ENCODE peak calls at places on chromosomes 7 and 10, in eight cellular contexts. Q, H, F, B, Y, S, O and T are unnamed samples.

GRCh38 chr10:22174442-22174841 is 43.4 kb downstream of the EBLN1 start:
- DNase-seq in O (no peak), H (no peak), Y (no peak), B (no peak), S (no peak), F (no peak), Q (no peak), T (no peak)

GRCh38 chr7:116970148-116970910 is 17.0 kb downstream of the ST7 start:
- DNase-seq in S (no peak), Y (no peak), F (no peak), H (no peak), O (no peak), Q (no peak), B (no peak), T (no peak)

GRCh38 chr7:7569113-7569527 is 2.4 kb downstream of the MIOS start:
- DNase-seq in O (no peak), Y (no peak), B (no peak), S (no peak), H (no peak), Q (no peak), F (no peak), T (no peak)

GRCh38 chr10:48509061-48509772 is 95.7 kb downstream of the ARHGAP22 start:
- DNase-seq in O (no peak), S (no peak), F (no peak), Y (no peak), B (peak; percentile 11), Q (no peak), H (no peak), T (peak; percentile 10)

GRCh38 chr7:114791771-114792170 is 130.1 kb upstream of the MDFIC start:
- DNase-seq in F (no peak), B (no peak), Y (no peak), H (no peak), S (no peak), Q (no peak), O (no peak), T (no peak)

GRCh38 chr7:157904211-157904865 is 567.5 kb downstream of the DNAJB6 start:
- DNase-seq in F (no peak), S (no peak), Y (no peak), B (no peak), Q (no peak), O (no peak), H (no peak), T (no peak)

GRCh38 chr7:113140956-113141355 is 22.6 kb upstream of the SMIM30 start:
- DNase-seq in O (no peak), H (no peak), S (no peak), Y (no peak), B (no peak), F (no peak), Q (no peak), T (no peak)

GRCh38 chr7:153886121-153886505 is 166.1 kb upstream of the DPP6 start:
- DNase-seq in O (no peak), S (no peak), F (no peak), H (peak; percentile 10), B (no peak), Q (no peak), Y (no peak), T (no peak)

GRCh38 chr10:89615824-89616223 is 29.2 kb downstream of the PANK1 start:
- DNase-seq in Y (no peak), Q (no peak), F (no peak), B (no peak), S (no peak), H (no peak), O (no peak), T (no peak)

GRCh38 chr7:159157714-159158113 is 13.0 kb upstream of the VIPR2 start:
- DNase-seq in Y (no peak), B (no peak), H (no peak), S (no peak), O (no peak), F (no peak), Q (no peak), T (no peak)

GRCh38 chr10:28328346-28328745 is 25.5 kb upstream of the MPP7 start:
- DNase-seq in Y (no peak), F (no peak), H (no peak), S (no peak), Q (no peak), B (no peak), O (peak; percentile 45), T (no peak)

GRCh38 chr7:136870799-136871487 is 2.5 kb downstream of the CHRM2 start:
- DNase-seq in S (no peak), Y (no peak), Q (peak; percentile 48), O (no peak), B (no peak), F (no peak), H (no peak), T (no peak)

GRCh38 chr10:58981846-58982245 is 194.6 kb upstream of the PHYHIPL start:
- DNase-seq in H (no peak), Q (no peak), F (no peak), O (no peak), Y (no peak), B (no peak), S (no peak), T (no peak)

GRCh38 chr7:55058314-55058713 is 39.5 kb downstream of the EGFR start:
- DNase-seq in S (no peak), Y (no peak), H (no peak), O (no peak), Q (no peak), B (no peak), F (no peak), T (no peak)

GRCh38 chr10:126068357-126068756 is 172.0 kb downstream of the FANK1 start:
- DNase-seq in O (no peak), H (no peak), F (no peak), S (no peak), Q (no peak), B (no peak), Y (no peak), T (no peak)

GRCh38 chr10:130579913-130580312 is 443.7 kb downstream of the GLRX3 start:
- DNase-seq in F (no peak), S (no peak), B (no peak), Q (no peak), H (no peak), Y (no peak), O (no peak), T (no peak)

GRCh38 chr7:48841750-48842149 is 82.6 kb upstream of the CDC14C start:
- DNase-seq in F (no peak), H (no peak), B (no peak), Y (no peak), S (no peak), Q (no peak), O (no peak), T (no peak)

GRCh38 chr7:150406565-150407421 is 27.7 kb downstream of the ZNF775 start:
- DNase-seq in B (no peak), O (no peak), F (peak; percentile 74), S (no peak), H (peak; percentile 41), Q (peak; percentile 51), Y (peak; percentile 29), T (peak; percentile 65)

GRCh38 chr10:121152033-121152432 is 300.9 kb downstream of the WDR11 start:
- DNase-seq in S (no peak), Y (no peak), B (no peak), F (no peak), Q (no peak), O (no peak), H (no peak), T (no peak)

GRCh38 chr7:103715376-103716110 is 269.5 kb upstream of the SLC26A5 start:
- DNase-seq in F (no peak), H (no peak), Q (no peak), B (no peak), O (no peak), S (no peak), Y (no peak), T (no peak)

GRCh38 chr7:103712991-103713778 is 267.2 kb upstream of the SLC26A5 start:
- DNase-seq in S (no peak), Q (no peak), O (no peak), Y (no peak), F (no peak), H (no peak), B (no peak), T (no peak)

GRCh38 chr7:103714377-103714927 is 268.4 kb upstream of the SLC26A5 start:
- DNase-seq in Q (no peak), B (no peak), O (no peak), S (no peak), Y (no peak), F (no peak), H (no peak), T (no peak)

GRCh38 chr7:103718482-103719415 is 270.7 kb downstream of the RELN start:
- DNase-seq in Q (no peak), H (no peak), O (no peak), S (no peak), Y (no peak), F (no peak), B (no peak), T (no peak)
- H3K36me3 ChIP-seq in Q (no peaks in the 10 kb centered on the region), H (no peaks in the 10 kb centered on the region), O (no peaks in the 10 kb centered on the region), S (no peaks in the 10 kb centered on the region), Y (no peaks in the 10 kb centered on the region), F (no peaks in the 10 kb centered on the region), B (no peaks in the 10 kb centered on the region), T (no peaks in the 10 kb centered on the region)

DNA sequence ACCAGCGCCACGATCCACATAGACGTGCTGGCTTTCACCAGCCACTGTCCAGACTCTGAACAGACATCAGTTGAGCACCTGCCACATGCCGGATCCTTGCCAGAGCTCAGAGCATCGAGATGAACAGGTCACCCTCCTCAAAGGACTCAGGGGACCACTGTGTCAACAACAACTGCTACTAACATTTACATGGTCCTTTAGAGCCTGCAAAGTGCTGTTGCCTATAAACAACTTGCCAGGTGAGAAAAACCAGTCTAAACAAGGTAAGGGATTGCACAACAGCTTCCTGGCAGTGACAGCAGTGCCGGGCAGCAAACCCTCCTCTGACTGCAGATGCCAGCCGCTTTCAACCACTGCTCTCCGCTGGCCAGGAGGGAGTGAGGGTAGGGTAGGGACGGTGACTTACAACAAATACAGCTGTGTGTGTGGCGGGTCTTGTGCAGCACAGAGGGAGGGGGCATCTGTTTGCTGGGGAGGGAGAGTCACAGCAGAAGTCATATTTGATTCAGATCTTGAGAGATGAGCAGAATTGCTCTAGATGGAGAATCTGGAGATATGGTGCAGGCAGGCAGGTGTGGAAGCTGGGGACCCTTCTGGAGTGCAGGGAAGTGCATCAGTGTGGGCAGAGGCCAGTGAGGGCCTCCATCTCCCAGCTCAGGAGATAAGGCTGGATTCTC is 32.8 kb upstream of the RHEB start:
- DNase-seq in Y (peak; percentile 89), B (peak; percentile 70), O (no peak), F (no peak), H (peak; percentile 81), Q (peak; percentile 84), S (peak; percentile 16), T (peak; percentile 30)
- TF ChIP-seq CTCF in Y (no peak), B (no peak), O (no peak), F (no peak), H (peak; percentile 3), Q (no peak), S (no peak), T (no peak)

GRCh38 chr7:107109955-107110354 is 58.8 kb upstream of the HBP1 start:
- DNase-seq in S (no peak), B (no peak), Y (no peak), H (no peak), F (no peak), O (no peak), Q (no peak), T (no peak)
- H3K36me3 ChIP-seq in S (no peaks in the 10 kb centered on the region), B (no peaks in the 10 kb centered on the region), Y (no peaks in the 10 kb centered on the region), H (no peaks in the 10 kb centered on the region), F (no peaks in the 10 kb centered on the region), O (no peaks in the 10 kb centered on the region), Q (no peaks in the 10 kb centered on the region), T (no peaks in the 10 kb centered on the region)

DNA sequence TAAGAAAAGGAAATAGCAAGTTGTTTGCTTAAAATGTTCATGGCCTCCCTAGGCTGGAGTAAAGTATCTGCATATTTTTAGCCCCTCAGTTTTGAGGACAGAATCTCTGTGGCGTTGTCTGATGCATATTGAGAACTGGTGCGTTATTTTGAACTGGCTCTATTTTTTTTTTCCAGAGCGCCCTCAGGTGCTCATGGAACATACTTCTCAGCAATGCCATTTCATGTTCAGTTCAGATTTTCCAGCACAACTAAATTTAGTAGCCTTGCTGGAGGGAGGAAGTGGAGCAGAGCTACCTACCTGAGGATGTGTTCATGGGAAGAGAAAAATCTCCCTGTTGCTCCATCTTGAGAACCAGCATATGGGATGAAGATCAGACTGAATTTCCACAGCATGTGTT is 870.5 kb downstream of the LRMDA start:
- DNase-seq in Q (no peak), Y (no peak), B (no peak), H (no peak), F (no peak), O (peak; percentile 18), S (no peak), T (no peak)
- TF ChIP-seq CTCF in Q (peak; percentile 20), Y (no peak), B (no peak), H (no peak), F (no peak), O (peak; percentile 7), S (no peak), T (no peak)